ENCODE peak calls at places on chromosome 14, in seven cellular contexts. Z is fibroblast of lung, T is AG10803, M is neural progenitor cell, Q is bronchial epithelial cell, O is cardiac fibroblast, S is psoas muscle. B is an unnamed sample.

GRCh38 chr14:92663049-92663448 is 85.4 kb downstream of the LGMN start:
- DNase-seq in T (peak; percentile 26), Q (no peak), O (peak; percentile 57), Z (no peak), S (no peak), M (no peak), B (no peak)

GRCh38 chr14:35050652-35051051 is 4.6 kb downstream of the FAM177A1 start:
- DNase-seq in O (peak; percentile 82), T (peak; percentile 54), M (no peak), Z (peak; percentile 53), S (no peak), Q (peak; percentile 21), B (no peak)

GRCh38 chr14:105093426-105094192 is 28.4 kb upstream of the GPR132 start:
- DNase-seq in O (peak; percentile 45), M (peak; percentile 94), S (no peak), Q (peak; percentile 82), Z (peak; percentile 61), T (peak; percentile 65), B (peak; percentile 87)

GRCh38 chr14:54782803-54783659 is 119.6 kb downstream of the GCH1 start:
- DNase-seq in O (no peak), T (no peak), S (no peak), Z (no peak), M (peak; percentile 35), Q (no peak), B (no peak)

GRCh38 chr14:34039428-34040047 is 88.7 kb upstream of the EGLN3 start:
- DNase-seq in O (no peak), Z (no peak), Q (peak; percentile 19), T (no peak), S (no peak), M (no peak), B (no peak)

GRCh38 chr14:69612014-69612758 is 790 bp downstream of the SUSD6 start:
- DNase-seq in S (peak; percentile 57), Q (peak; percentile 19), Z (peak; percentile 25), T (peak; percentile 35), O (peak; percentile 28), M (peak; percentile 80), B (peak; percentile 40)

GRCh38 chr14:43449291-43449690 is 1057.8 kb downstream of the FSCB start:
- DNase-seq in T (no peak), S (no peak), O (peak; percentile 0), Q (no peak), M (no peak), Z (peak; percentile 28), B (no peak)

GRCh38 chr14:68365228-68365627 is 427.6 kb downstream of the ZFP36L1 start:
- DNase-seq in Q (peak; percentile 85), S (no peak), O (peak; percentile 73), Z (peak; percentile 56), T (peak; percentile 59), M (no peak), B (no peak)

GRCh38 chr14:21107360-21107781 is 6.5 kb downstream of the TMEM253 start:
- DNase-seq in M (no peak), S (no peak), Z (peak; percentile 34), Q (peak; percentile 47), T (no peak), O (peak; percentile 60), B (no peak)

GRCh38 chr14:99516156-99517045 is 35.2 kb downstream of the CCNK start:
- DNase-seq in S (peak; percentile 39), T (no peak), M (no peak), Z (no peak), O (no peak), Q (no peak), B (peak; percentile 20)

GRCh38 chr14:89621009-89621421 is 204.0 kb upstream of the FOXN3 start:
- DNase-seq in Z (no peak), Q (no peak), M (no peak), S (no peak), O (no peak), T (no peak), B (no peak)

GRCh38 chr14:99899578-99900178 is 106.5 kb downstream of the EML1 start:
- DNase-seq in O (peak; percentile 59), T (peak; percentile 37), Q (peak; percentile 31), Z (peak; percentile 59), S (no peak), M (no peak), B (no peak)

GRCh38 chr14:102591372-102591943 is 991 bp upstream of the RCOR1 start:
- DNase-seq in Z (peak; percentile 34), T (no peak), S (no peak), O (peak; percentile 35), M (peak; percentile 70), Q (no peak), B (peak; percentile 36)
- H3K4me3 ChIP-seq in Z (peak overlapping the region; percentile 73), T (peak overlapping the region; percentile 73), S (peak overlapping the region; percentile 93), O (peak overlapping the region; percentile 73), M (peak overlapping the region; percentile 94), Q (peak overlapping the region; percentile 79), B (peak overlapping the region; percentile 71)

DNA sequence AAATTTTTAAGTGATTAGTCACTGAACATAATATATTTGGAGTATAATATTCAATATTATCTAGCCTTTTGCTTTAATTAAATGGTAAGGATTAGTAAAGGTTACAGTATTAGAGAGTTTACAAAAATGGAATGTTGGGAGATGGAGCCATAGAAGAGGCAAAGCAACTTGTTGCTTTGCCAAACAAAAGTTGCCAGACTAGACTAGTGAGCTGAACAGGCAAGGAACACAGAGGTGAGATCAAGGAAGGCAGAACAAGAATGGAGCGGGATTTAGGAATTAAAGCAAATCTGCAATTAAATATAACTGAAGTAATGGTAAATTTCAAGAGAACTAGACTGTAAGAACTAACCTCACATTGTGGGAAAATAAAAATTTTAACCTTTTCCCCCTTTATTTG is 5.1 kb downstream of the ARF6 start:
- DNase-seq in T (peak; percentile 16), O (no peak), Z (no peak), S (no peak), M (no peak), Q (peak; percentile 44), B (no peak)
- H3K4me3 ChIP-seq in T (no peak overlapping the region), O (no peak overlapping the region), Z (no peak overlapping the region), S (peak overlapping the region; percentile 90), M (no peak overlapping the region), Q (peak overlapping the region; percentile 12), B (peak overlapping the region; percentile 10)

DNA sequence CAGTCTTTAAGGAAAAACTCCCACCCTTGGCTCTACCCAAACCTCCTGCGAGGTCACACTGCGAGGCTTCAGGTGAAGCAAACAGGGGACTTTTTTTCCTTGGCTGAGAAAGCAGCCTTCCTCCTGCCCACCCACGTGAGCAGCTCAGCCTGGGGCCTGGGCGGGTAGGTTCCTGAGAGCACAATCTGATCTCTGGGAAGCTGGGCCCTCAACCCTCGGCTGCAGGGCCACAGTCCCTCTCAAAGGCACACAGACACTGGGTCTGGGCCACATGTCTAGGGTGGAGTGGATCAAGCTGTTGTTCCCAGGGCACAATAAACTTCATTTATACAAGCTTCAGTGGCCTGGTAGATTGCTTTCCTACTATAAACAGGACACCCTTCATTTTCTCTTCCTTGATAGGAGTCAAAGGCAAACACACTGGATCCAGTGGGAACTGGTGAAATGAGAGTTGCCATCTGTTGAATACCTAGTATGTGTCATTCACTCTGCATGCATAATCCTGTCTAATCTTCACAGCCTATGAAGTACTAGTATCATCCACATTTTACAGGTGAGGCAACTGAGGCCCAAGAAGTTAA is 41.3 kb upstream of the PNMA1 start:
- DNase-seq in T (no peak), M (no peak), Z (no peak), S (no peak), Q (peak; percentile 73), O (peak; percentile 39), B (no peak)
- H3K4me3 ChIP-seq in T (peak overlapping the region; percentile 47), M (no peak overlapping the region), Z (no peak overlapping the region), S (peak overlapping the region; percentile 53), Q (no peak overlapping the region), O (no peak overlapping the region), B (no peak overlapping the region)

GRCh38 chr14:91253795-91254323 is 9.4 kb upstream of the GPR68 start:
- DNase-seq in M (no peak), Q (no peak), O (no peak), S (no peak), Z (no peak), T (no peak), B (no peak)
- H3K4me3 ChIP-seq in M (peak overlapping the region; percentile 78), Q (peak overlapping the region; percentile 52), O (peak overlapping the region; percentile 34), S (peak overlapping the region; percentile 66), Z (peak overlapping the region; percentile 12), T (peak overlapping the region; percentile 37), B (peak overlapping the region; percentile 57)

GRCh38 chr14:24146622-24146977 is 190 bp upstream of the PSME2 start:
- DNase-seq in M (peak; percentile 99), Q (peak; percentile 88), O (peak; percentile 95), Z (peak; percentile 96), S (peak; percentile 96), T (peak; percentile 94), B (peak; percentile 99)
- H3K4me3 ChIP-seq in M (peak overlapping the region; percentile 90), Q (peak overlapping the region; percentile 77), O (peak overlapping the region; percentile 91), Z (peak overlapping the region; percentile 98), S (peak overlapping the region; percentile 97), T (peak overlapping the region; percentile 97), B (peak overlapping the region; percentile 99)

B was measured in upper lobe of left lung.